ENCODE peak calls at places on chromosomes 6 and 20, in four cellular contexts. One of them, this sample, is unnamed.

GRCh38 chr20:61927826-61928541 is 137.7 kb downstream of the TAF4 start:
- DNase-seq in GM23338: no peak
- DNase-seq in sigmoid colon: no peak
- DNase-seq in prostate gland: no peak
- DNase-seq in this sample: no peak

GRCh38 chr20:9807176-9807575 is 31.7 kb downstream of the PAK5 start:
- DNase-seq in GM23338: no peak
- DNase-seq in sigmoid colon: no peak
- DNase-seq in prostate gland: no peak
- DNase-seq in this sample: no peak

GRCh38 chr6:112971651-112972050 is 624.5 kb downstream of the RFPL4B start:
- DNase-seq in GM23338: no peak
- DNase-seq in sigmoid colon: no peak
- DNase-seq in prostate gland: no peak
- DNase-seq in this sample: no peak

GRCh38 chr20:25586877-25587276 is 1.5 kb upstream of the NINL start:
- DNase-seq in GM23338: no peak
- DNase-seq in sigmoid colon: no peak
- DNase-seq in prostate gland: no peak
- DNase-seq in this sample: no peak

GRCh38 chr6:107272246-107272645 is 156.9 kb upstream of the BEND3 start:
- DNase-seq in GM23338: no peak
- DNase-seq in sigmoid colon: no peak
- DNase-seq in prostate gland: peak; percentile 56
- DNase-seq in this sample: no peak

GRCh38 chr20:20446001-20446400 is 78.1 kb downstream of the INSM1 start:
- DNase-seq in GM23338: no peak
- DNase-seq in sigmoid colon: no peak
- DNase-seq in prostate gland: no peak
- DNase-seq in this sample: no peak

GRCh38 chr20:62959101-62959971 is 6.8 kb downstream of the SLC17A9 start:
- DNase-seq in GM23338: no peak
- DNase-seq in sigmoid colon: no peak
- DNase-seq in prostate gland: no peak
- DNase-seq in this sample: no peak

GRCh38 chr6:143021543-143021942 is 39.1 kb upstream of the AIG1 start:
- DNase-seq in GM23338: no peak
- DNase-seq in sigmoid colon: no peak
- DNase-seq in prostate gland: no peak
- DNase-seq in this sample: no peak

GRCh38 chr6:116251568-116252384 is 2.1 kb downstream of the TSPYL4 start:
- DNase-seq in GM23338: peak; percentile 76
- DNase-seq in sigmoid colon: no peak
- DNase-seq in prostate gland: no peak
- DNase-seq in this sample: no peak

GRCh38 chr6:140897804-140898573 is 1234.7 kb upstream of the GJE1 start:
- DNase-seq in GM23338: no peak
- DNase-seq in sigmoid colon: peak; percentile 70
- DNase-seq in prostate gland: no peak
- DNase-seq in this sample: peak; percentile 20

GRCh38 chr6:19322691-19323470 is 514.3 kb upstream of the ID4 start:
- DNase-seq in GM23338: no peak
- DNase-seq in sigmoid colon: no peak
- DNase-seq in prostate gland: no peak
- DNase-seq in this sample: no peak

GRCh38 chr6:16420715-16421461 is 182.5 kb downstream of the GMPR start:
- DNase-seq in GM23338: peak; percentile 10
- DNase-seq in sigmoid colon: no peak
- DNase-seq in prostate gland: peak; percentile 41
- DNase-seq in this sample: peak; percentile 32

GRCh38 chr6:80437186-80437585 is 330.7 kb downstream of the BCKDHB start:
- DNase-seq in GM23338: no peak
- DNase-seq in sigmoid colon: no peak
- DNase-seq in prostate gland: no peak
- DNase-seq in this sample: no peak

GRCh38 chr6:169097336-169098052 is 156.2 kb downstream of the THBS2 start:
- DNase-seq in GM23338: no peak
- DNase-seq in sigmoid colon: no peak
- DNase-seq in prostate gland: no peak
- DNase-seq in this sample: no peak
- TF ChIP-seq POLR2AphosphoS5 in GM23338: no peak
- TF ChIP-seq POLR2AphosphoS5 in sigmoid colon: no peak
- TF ChIP-seq POLR2AphosphoS5 in prostate gland: no peak
- TF ChIP-seq POLR2AphosphoS5 in this sample: no peak

GRCh38 chr20:48684501-48685041 is 143.2 kb downstream of the PREX1 start:
- DNase-seq in GM23338: no peak
- DNase-seq in sigmoid colon: no peak
- DNase-seq in prostate gland: no peak
- DNase-seq in this sample: peak; percentile 39
- TF ChIP-seq POLR2AphosphoS5 in GM23338: no peak
- TF ChIP-seq POLR2AphosphoS5 in sigmoid colon: no peak
- TF ChIP-seq POLR2AphosphoS5 in prostate gland: no peak
- TF ChIP-seq POLR2AphosphoS5 in this sample: no peak

GRCh38 chr6:35473075-35473848 is 5.1 kb downstream of the RPL10A start:
- DNase-seq in GM23338: peak; percentile 19
- DNase-seq in sigmoid colon: no peak
- DNase-seq in prostate gland: no peak
- DNase-seq in this sample: no peak
- TF ChIP-seq POLR2AphosphoS5 in GM23338: peak; percentile 64
- TF ChIP-seq POLR2AphosphoS5 in sigmoid colon: no peak
- TF ChIP-seq POLR2AphosphoS5 in prostate gland: no peak
- TF ChIP-seq POLR2AphosphoS5 in this sample: no peak

GRCh38 chr6:33212857-33213165 is 4.5 kb downstream of the RING1 start:
- DNase-seq in GM23338: no peak
- DNase-seq in sigmoid colon: no peak
- DNase-seq in prostate gland: no peak
- DNase-seq in this sample: no peak

GRCh38 chr6:33215281-33215680 is 7.0 kb downstream of the RING1 start:
- DNase-seq in GM23338: no peak
- DNase-seq in sigmoid colon: peak; percentile 17
- DNase-seq in prostate gland: no peak
- DNase-seq in this sample: no peak

GRCh38 chr6:33213989-33214335 is 5.7 kb downstream of the RING1 start:
- DNase-seq in GM23338: no peak
- DNase-seq in sigmoid colon: no peak
- DNase-seq in prostate gland: no peak
- DNase-seq in this sample: no peak

GRCh38 chr6:33211666-33212422 is 3.5 kb downstream of the RING1 start:
- DNase-seq in GM23338: peak; percentile 82
- DNase-seq in sigmoid colon: no peak
- DNase-seq in prostate gland: no peak
- DNase-seq in this sample: no peak

GRCh38 chr6:33213166-33213988 is 5.1 kb downstream of the RING1 start:
- DNase-seq in GM23338: peak; percentile 71
- DNase-seq in sigmoid colon: no peak
- DNase-seq in prostate gland: no peak
- DNase-seq in this sample: no peak
- TF ChIP-seq POLR2AphosphoS5 in GM23338: peak; percentile 49
- TF ChIP-seq POLR2AphosphoS5 in sigmoid colon: peak; percentile 4
- TF ChIP-seq POLR2AphosphoS5 in prostate gland: peak; percentile 3
- TF ChIP-seq POLR2AphosphoS5 in this sample: no peak

DNA sequence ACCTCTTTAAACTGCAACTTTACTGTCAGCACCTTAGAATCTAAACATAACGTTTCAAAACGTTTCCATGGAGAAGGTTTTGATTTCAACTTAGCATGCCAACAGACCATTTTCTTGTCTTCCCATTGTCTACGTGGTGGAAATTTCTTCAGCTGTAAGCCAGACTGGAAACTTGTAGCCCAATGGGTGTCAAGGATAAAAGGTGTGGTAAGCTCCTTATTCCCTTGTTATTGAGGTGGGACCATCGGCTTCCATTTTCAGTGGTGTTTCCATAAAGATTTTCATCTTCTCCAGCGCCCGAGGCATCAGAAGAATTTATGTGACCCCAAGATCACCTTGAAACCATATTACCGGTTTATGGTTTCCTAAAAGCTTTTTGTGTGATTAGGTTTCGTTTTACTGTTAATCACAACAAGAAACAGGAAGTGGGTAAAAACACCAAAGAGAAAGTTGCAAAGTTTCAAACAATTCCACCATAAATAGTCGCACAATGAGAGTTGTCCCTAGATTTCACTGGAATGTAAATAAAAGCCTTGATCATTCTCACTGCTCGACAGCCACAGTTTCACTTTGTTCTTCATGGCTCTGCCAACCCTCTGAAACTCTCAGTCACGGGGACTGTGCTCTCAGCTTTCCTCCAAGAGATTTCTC is 62.9 kb upstream of the CD2AP start:
- DNase-seq in GM23338: peak; percentile 15
- DNase-seq in sigmoid colon: no peak
- DNase-seq in prostate gland: peak; percentile 42
- DNase-seq in this sample: no peak
- TF ChIP-seq POLR2AphosphoS5 in GM23338: no peak
- TF ChIP-seq POLR2AphosphoS5 in sigmoid colon: no peak
- TF ChIP-seq POLR2AphosphoS5 in prostate gland: peak; percentile 47
- TF ChIP-seq POLR2AphosphoS5 in this sample: no peak